ENCODE peak calls at places on chromosomes 7 and 10, in eight cellular contexts. H is body of pancreas; I is WERI-Rb-1; O is CD8-positive, alpha-beta T cell; Z is heart right ventricle; Y is tibial nerve; A is ovary; Q is small intestine. B is an unnamed sample.

GRCh38 chr10:69361303-69361614 is 55.5 kb downstream of the TACR2 start:
- DNase-seq in H (peak; percentile 91), I (no peak), O (no peak), Z (no peak), Y (no peak), A (no peak), Q (no peak), B (no peak)

GRCh38 chr7:44712012-44712411 is 36.6 kb upstream of the ZMIZ2 start:
- DNase-seq in H (peak; percentile 22), I (no peak), O (no peak), Z (no peak), Y (no peak), A (no peak), Q (no peak), B (no peak)

GRCh38 chr10:76922666-76923065 is 714.9 kb downstream of the KCNMA1 start:
- DNase-seq in H (no peak), I (no peak), O (no peak), Z (no peak), Y (no peak), A (no peak), Q (no peak), B (no peak)

GRCh38 chr10:92846-93245 is 42.4 kb upstream of the ZMYND11 start:
- DNase-seq in H (no peak), I (no peak), O (no peak), Z (no peak), Y (no peak), A (no peak), Q (no peak), B (no peak)

GRCh38 chr10:102114861-102115618 is 5.1 kb downstream of the LDB1 start:
- DNase-seq in H (peak; percentile 91), I (peak; percentile 91), O (peak; percentile 62), Z (peak; percentile 89), Y (peak; percentile 91), A (peak; percentile 88), Q (peak; percentile 94), B (peak; percentile 93)

GRCh38 chr7:27166475-27167169 is 1.3 kb upstream of the HOXA9 start:
- DNase-seq in H (no peak), I (no peak), O (no peak), Z (no peak), Y (no peak), A (no peak), Q (no peak), B (peak; percentile 44)

GRCh38 chr7:29193316-29194205 is 1.0 kb upstream of the CHN2 start:
- DNase-seq in H (peak; percentile 59), I (no peak), O (no peak), Z (no peak), Y (no peak), A (no peak), Q (peak; percentile 18), B (no peak)

GRCh38 chr7:131957338-131958025 is 401.1 kb upstream of the PODXL start:
- DNase-seq in H (no peak), I (no peak), O (no peak), Z (no peak), Y (no peak), A (no peak), Q (no peak), B (no peak)

GRCh38 chr7:45923290-45923689 is 2.2 kb upstream of the IGFBP3 start:
- DNase-seq in H (peak; percentile 82), I (peak; percentile 63), O (no peak), Z (peak; percentile 79), Y (peak; percentile 80), A (peak; percentile 66), Q (peak; percentile 55), B (peak; percentile 76)

GRCh38 chr7:45922810-45923209 is 1.7 kb upstream of the IGFBP3 start:
- DNase-seq in H (no peak), I (no peak), O (no peak), Z (no peak), Y (no peak), A (no peak), Q (peak; percentile 33), B (no peak)

GRCh38 chr7:45920543-45921380 is at the start of gene IGFBP3:
- DNase-seq in H (peak; percentile 81), I (peak; percentile 41), O (no peak), Z (peak; percentile 52), Y (no peak), A (peak; percentile 50), Q (peak; percentile 40), B (peak; percentile 55)

GRCh38 chr7:45921381-45921698 is 268 bp upstream of the IGFBP3 start:
- DNase-seq in H (no peak), I (no peak), O (no peak), Z (no peak), Y (no peak), A (peak; percentile 22), Q (no peak), B (no peak)

DNA sequence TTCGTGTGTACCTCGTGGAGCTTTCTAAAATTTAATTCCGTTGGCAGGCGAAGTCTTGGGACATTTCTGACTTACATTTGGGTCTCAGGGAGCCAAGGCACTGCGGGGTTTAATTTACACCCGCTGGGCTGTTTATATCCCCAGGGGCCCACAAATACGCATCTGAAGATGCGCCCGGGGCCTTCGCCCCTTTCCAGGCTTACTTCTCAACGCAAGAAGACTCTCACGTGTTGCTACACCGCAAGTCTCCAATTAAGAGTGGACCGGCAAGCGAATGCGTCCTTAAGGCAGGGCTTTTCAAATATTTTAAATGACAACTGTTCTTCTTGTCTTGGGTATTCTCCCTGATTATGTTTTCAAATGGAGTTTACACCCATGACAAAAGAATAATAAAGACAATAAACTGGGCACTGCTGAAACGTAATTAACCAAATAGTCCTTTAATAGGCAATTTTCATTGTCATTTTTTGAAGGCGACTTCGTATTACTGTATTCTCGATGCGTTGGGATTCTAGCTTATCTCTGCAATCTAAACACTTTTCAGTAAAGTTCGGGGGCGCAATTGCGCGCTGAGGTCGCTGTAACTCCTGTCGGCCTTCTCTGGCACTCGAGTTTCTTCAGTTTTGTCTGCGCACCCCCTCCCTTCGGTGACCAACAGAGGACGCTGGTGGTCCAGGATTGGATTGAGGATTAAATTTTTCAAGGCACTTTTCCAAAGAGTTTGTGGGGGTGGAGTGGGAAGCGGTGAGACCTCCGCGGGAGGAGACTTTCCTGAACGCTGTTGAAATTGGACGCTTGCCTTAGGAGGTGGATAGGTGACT is 837 bp upstream of the IGFBP3 start:
- DNase-seq in H (peak; percentile 58), I (peak; percentile 74), O (no peak), Z (peak; percentile 57), Y (peak; percentile 67), A (peak; percentile 61), Q (peak; percentile 24), B (peak; percentile 51)
- H3K4me3 ChIP-seq in H (no peak overlapping the region), I (peak overlapping the region; percentile 40), O (peak overlapping the region; percentile 13), Z (peak overlapping the region; percentile 65), Y (peak overlapping the region; percentile 19), A (peak overlapping the region; percentile 78), Q (no peak overlapping the region), B (peak overlapping the region; percentile 51)

DNA sequence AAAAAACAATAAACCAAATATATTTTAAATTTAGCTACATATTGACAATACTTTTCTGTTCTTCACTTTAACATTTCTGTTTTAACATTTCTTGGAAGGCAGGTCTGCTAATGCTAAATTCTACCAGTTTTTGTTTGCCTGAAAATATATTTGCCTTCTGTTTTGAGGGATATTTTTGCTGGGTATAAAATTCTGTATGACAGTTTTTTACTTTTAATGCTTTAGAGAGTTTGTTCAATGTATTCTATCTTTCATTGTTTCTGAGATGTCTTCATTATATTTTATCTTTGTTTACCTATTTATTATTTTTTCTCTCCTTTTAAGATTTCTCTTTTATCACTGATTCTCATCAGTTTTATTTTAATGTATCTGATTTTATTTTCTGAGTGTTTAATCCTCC is 409.2 kb upstream of the DPP6 start:
- DNase-seq in H (no peak), I (no peak), O (no peak), Z (no peak), Y (no peak), A (no peak), Q (no peak), B (no peak)
- H3K27ac ChIP-seq in H (no peak overlapping the region), I (no peak overlapping the region), O (no peak overlapping the region), Z (no peak overlapping the region), Y (no peak overlapping the region), A (no peak overlapping the region), Q (no peak overlapping the region), B (no peak overlapping the region)

DNA sequence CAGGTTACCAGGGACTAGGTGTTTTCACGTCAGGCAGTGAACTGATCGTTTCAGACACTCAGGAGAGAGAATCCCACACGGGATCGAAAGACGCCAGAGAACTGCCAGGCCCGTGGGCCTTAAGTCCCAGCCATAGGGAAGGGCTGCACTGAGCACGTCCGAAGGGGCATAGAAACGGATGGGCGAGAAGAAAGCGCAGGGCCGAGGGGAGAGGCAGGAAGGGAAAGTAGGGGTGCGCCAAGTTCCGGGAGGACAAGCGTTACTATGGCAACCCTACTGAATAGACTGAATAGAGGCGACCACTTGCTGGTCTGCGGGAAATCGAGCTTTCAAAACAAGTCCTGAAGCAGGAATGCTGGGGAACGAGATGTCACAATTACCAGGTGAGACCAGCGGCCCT is 421.3 kb upstream of the NUPR2 start:
- DNase-seq in H (no peak), I (no peak), O (no peak), Z (no peak), Y (no peak), A (no peak), Q (no peak), B (no peak)
- H3K9me3 ChIP-seq in H (no peaks in the 10 kb centered on the region), I (peaks cover 21% of the 10 kb centered on the region), O (no peaks in the 10 kb centered on the region), Z (no peaks in the 10 kb centered on the region), Y (peaks cover 57% of the 10 kb centered on the region), A (peaks cover 5% of the 10 kb centered on the region), Q (peaks cover 8% of the 10 kb centered on the region), B (peaks cover 32% of the 10 kb centered on the region)

GRCh38 chr10:49601857-49602256 is 8.3 kb upstream of the SLC18A3 start:
- DNase-seq in H (no peak), I (no peak), O (no peak), Z (no peak), Y (no peak), A (no peak), Q (no peak), B (no peak)

GRCh38 chr10:49605177-49605938 is 4.8 kb upstream of the SLC18A3 start:
- DNase-seq in H (no peak), I (no peak), O (no peak), Z (no peak), Y (no peak), A (no peak), Q (no peak), B (no peak)

GRCh38 chr10:49600781-49601400 is 9.2 kb upstream of the SLC18A3 start:
- DNase-seq in H (no peak), I (no peak), O (no peak), Z (no peak), Y (no peak), A (no peak), Q (no peak), B (no peak)

GRCh38 chr10:49600046-49600445 is 10.1 kb upstream of the SLC18A3 start:
- DNase-seq in H (no peak), I (no peak), O (no peak), Z (no peak), Y (no peak), A (no peak), Q (no peak), B (no peak)

GRCh38 chr10:49602380-49603023 is 7.6 kb upstream of the SLC18A3 start:
- DNase-seq in H (no peak), I (no peak), O (no peak), Z (no peak), Y (no peak), A (no peak), Q (no peak), B (no peak)
- H3K4me3 ChIP-seq in H (no peak overlapping the region), I (no peak overlapping the region), O (no peak overlapping the region), Z (no peak overlapping the region), Y (no peak overlapping the region), A (no peak overlapping the region), Q (no peak overlapping the region), B (no peak overlapping the region)

DNA sequence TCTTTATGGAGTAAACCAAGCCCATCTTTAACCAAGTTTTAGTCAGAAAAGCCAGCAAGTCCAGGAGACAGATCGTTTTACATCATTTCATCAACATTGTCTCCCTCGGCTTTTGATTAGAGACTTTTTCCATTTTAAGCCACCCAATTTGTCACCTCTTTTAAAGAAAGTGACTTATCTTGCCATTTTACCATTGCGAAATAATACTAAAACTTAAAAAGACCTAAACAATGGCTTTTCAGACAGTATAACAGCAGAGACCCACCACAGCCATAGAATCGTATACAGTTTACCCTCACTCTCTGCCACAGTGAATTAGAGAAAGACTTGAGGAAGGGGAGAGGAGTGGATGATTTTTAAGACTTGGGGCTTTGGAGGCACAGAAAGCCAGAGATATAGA is 359.7 kb upstream of the C7orf33 start:
- DNase-seq in H (no peak), I (no peak), O (no peak), Z (no peak), Y (no peak), A (no peak), Q (no peak), B (no peak)
- H3K27ac ChIP-seq in H (no peak overlapping the region), I (no peak overlapping the region), O (no peak overlapping the region), Z (no peak overlapping the region), Y (no peak overlapping the region), A (no peak overlapping the region), Q (no peak overlapping the region), B (no peak overlapping the region)